ENCODE peak calls at places on chromosome 4, in seven cellular contexts. V is brain microvascular endothelial cell, B is body of pancreas, A is ovary, T is IMR-90, R is OCI-LY7, F is cardiac muscle cell. I is an unnamed sample. For H3K36me3, the result is how much of the 10 kb centered on the place peaks cover.

GRCh38 chr4:7753931-7754465 is 185.7 kb downstream of the AFAP1 start:
- DNase-seq in V (no peak), T (no peak), F (no peak), A (no peak), B (no peak), R (peak), I (no peak)

GRCh38 chr4:143397335-143397734 is 60.7 kb downstream of the GAB1 start:
- DNase-seq in A (no peak), R (no peak), B (no peak), T (peak), V (no peak), F (no peak), I (no peak)

GRCh38 chr4:111595456-111595855 is 549.8 kb upstream of the FAM241A start:
- DNase-seq in R (no peak), F (no peak), A (no peak), T (no peak), B (no peak), V (no peak), I (no peak)

GRCh38 chr4:143617994-143618679 is 82.3 kb downstream of the FREM3 start:
- DNase-seq in T (no peak), R (no peak), V (no peak), A (peak), B (no peak), F (no peak), I (no peak)

GRCh38 chr4:40910706-40911105 is 161.0 kb downstream of the NSUN7 start:
- DNase-seq in A (no peak), V (peak), T (peak), R (no peak), B (no peak), F (peak), I (no peak)

GRCh38 chr4:159413252-159413941 is 310.5 kb downstream of the RAPGEF2 start:
- DNase-seq in V (no peak), F (peak), R (no peak), B (no peak), T (peak), A (no peak), I (no peak)

GRCh38 chr4:147578057-147578476 is 39.1 kb upstream of the TMEM184C start:
- DNase-seq in A (no peak), V (peak), B (no peak), R (no peak), F (peak), T (peak), I (no peak)

GRCh38 chr4:40283968-40284367 is 51.2 kb upstream of the CHRNA9 start:
- DNase-seq in V (no peak), R (peak), B (no peak), A (no peak), T (no peak), F (no peak), I (no peak)

GRCh38 chr4:113919145-113919544 is 60.3 kb downstream of the ARSJ start:
- DNase-seq in B (no peak), R (no peak), V (no peak), F (no peak), A (no peak), T (no peak), I (no peak)

GRCh38 chr4:83618991-83619390 is 83.1 kb downstream of the GPAT3 start:
- DNase-seq in V (no peak), B (no peak), R (no peak), T (peak), F (peak), A (no peak), I (no peak)

GRCh38 chr4:1380368-1381151 is 25.7 kb downstream of the NKX1-1 start:
- DNase-seq in T (no peak), F (no peak), R (no peak), V (no peak), B (peak), A (no peak), I (peak)

GRCh38 chr4:183011213-183011907 is 87.7 kb upstream of the WWC2 start:
- DNase-seq in A (no peak), T (peak), B (no peak), F (no peak), R (no peak), V (no peak), I (no peak)

GRCh38 chr4:42149004-42149403 is 3.5 kb downstream of the BEND4 start:
- DNase-seq in F (no peak), R (peak), V (no peak), A (no peak), T (no peak), B (no peak), I (peak)

GRCh38 chr4:10944321-10944720 is 259.8 kb upstream of the CLNK start:
- DNase-seq in T (no peak), R (no peak), A (no peak), F (no peak), V (no peak), B (no peak), I (no peak)

GRCh38 chr4:109164011-109164410 is 138.4 kb downstream of the COL25A1 start:
- DNase-seq in B (no peak), T (peak), R (no peak), F (peak), A (no peak), V (peak), I (no peak)

GRCh38 chr4:158553364-158553763 is 31.7 kb downstream of the RXFP1 start:
- DNase-seq in F (no peak), R (no peak), A (no peak), B (no peak), T (no peak), V (no peak), I (no peak)

GRCh38 chr4:117429061-117429460 is 343.7 kb upstream of the TRAM1L1 start:
- DNase-seq in F (no peak), T (no peak), R (no peak), A (no peak), V (no peak), B (peak), I (no peak)

GRCh38 chr4:55162396-55162795 is 37.0 kb upstream of the KDR start:
- DNase-seq in T (no peak), V (no peak), R (no peak), F (no peak), A (no peak), B (no peak), I (no peak)

GRCh38 chr4:5424901-5425300 is 283.5 kb downstream of the EVC2 start:
- DNase-seq in T (no peak), F (no peak), R (no peak), V (no peak), B (no peak), A (no peak), I (no peak)

GRCh38 chr4:60724623-60725022 is 475.5 kb upstream of the ADGRL3 start:
- DNase-seq in F (peak), R (no peak), B (no peak), T (peak), A (no peak), V (peak), I (no peak)

GRCh38 chr4:1651609-1652008 is 32.5 kb downstream of the FAM53A start:
- DNase-seq in F (no peak), R (no peak), V (no peak), A (no peak), T (no peak), B (no peak), I (no peak)

GRCh38 chr4:145895056-145895455 is 43.6 kb downstream of the ZNF827 start:
- DNase-seq in R (no peak), A (no peak), V (no peak), B (no peak), T (no peak), F (no peak), I (no peak)

GRCh38 chr4:145887241-145887964 is 51.2 kb downstream of the ZNF827 start:
- DNase-seq in V (peak), T (peak), B (no peak), A (peak), F (peak), R (peak), I (no peak)

GRCh38 chr4:145888393-145888792 is 50.2 kb downstream of the ZNF827 start:
- DNase-seq in V (no peak), A (no peak), R (peak), B (no peak), F (no peak), T (no peak), I (no peak)

GRCh38 chr4:145890689-145891088 is 47.9 kb downstream of the ZNF827 start:
- DNase-seq in T (no peak), R (no peak), A (no peak), V (no peak), B (no peak), F (no peak), I (no peak)

GRCh38 chr4:145891958-145892357 is 46.7 kb downstream of the ZNF827 start:
- DNase-seq in A (no peak), B (no peak), V (no peak), R (no peak), F (no peak), T (no peak), I (no peak)
- TF ChIP-seq CTCF in A (no peak), B (no peak), V (peak), R (no peak), F (no peak), T (no peak), I (peak)

DNA sequence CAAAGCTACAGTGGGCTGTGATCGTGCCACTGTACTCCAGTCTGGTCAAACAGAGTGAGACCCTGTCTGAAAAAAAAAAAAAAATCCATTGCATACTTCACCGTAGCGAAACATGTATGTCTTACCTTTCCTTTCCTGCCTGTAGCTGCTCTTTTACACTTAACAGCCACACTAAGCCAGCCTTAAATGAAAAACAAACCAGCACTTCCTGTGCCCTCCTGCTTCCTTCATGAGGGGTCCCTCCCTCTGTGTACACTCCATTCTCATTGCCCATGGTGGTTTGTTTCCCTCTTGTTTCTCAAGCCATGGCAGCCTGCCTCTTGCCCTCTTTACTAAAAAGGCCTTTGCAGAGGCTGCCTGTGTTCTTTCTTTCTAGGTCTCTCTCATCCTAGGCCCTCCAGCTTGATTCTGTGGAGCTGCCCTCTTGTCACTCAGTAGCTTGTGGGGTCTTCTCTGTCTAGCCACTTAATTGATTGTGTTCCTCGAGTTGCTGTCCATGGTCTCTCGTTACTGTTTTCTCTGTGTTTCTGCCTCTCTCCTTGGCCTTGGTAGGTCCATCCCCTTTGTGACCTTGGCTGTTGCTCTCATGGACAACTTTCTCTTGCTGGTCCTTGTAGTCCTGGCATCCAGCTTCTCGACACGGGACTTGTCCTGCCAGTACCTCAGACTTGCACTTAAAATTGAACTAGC is 52.1 kb upstream of the MSANTD1 start:
- DNase-seq in F (no peak), T (no peak), R (no peak), V (no peak), A (no peak), B (no peak), I (no peak)
- H3K36me3 ChIP-seq in F (under half), T (under half), R (half or more), V (under half), A (under half), B (under half), I (under half)

GRCh38 chr4:73409978-73410588 is 6.0 kb downstream of the ALB start:
- DNase-seq in T (no peak), V (no peak), F (no peak), B (no peak), A (no peak), R (no peak), I (no peak)
- H3K4me3 ChIP-seq in T (no peak), V (no peak), F (no peak), B (no peak), A (no peak), R (no peak), I (no peak)

GRCh38 chr4:152073738-152074137 is 312.9 kb upstream of the GATB start:
- DNase-seq in R (no peak), F (peak), B (peak), V (no peak), T (peak), A (peak), I (peak)
- TF ChIP-seq CTCF in R (no peak), F (no peak), B (no peak), V (no peak), T (no peak), A (no peak), I (no peak)

GRCh38 chr4:87134122-87134521 is 86.3 kb downstream of the KLHL8 start:
- DNase-seq in V (no peak), T (no peak), R (no peak), F (no peak), B (no peak), A (no peak), I (no peak)
- H3K36me3 ChIP-seq in V (under half), T (under half), R (half or more), F (under half), B (under half), A (under half), I (half or more)

GRCh38 chr4:85928775-85929585 is 430.9 kb downstream of the MAPK10 start:
- DNase-seq in T (peak), V (peak), B (peak), R (no peak), A (no peak), F (peak), I (no peak)
- H3K4me3 ChIP-seq in T (no peak), V (no peak), B (no peak), R (no peak), A (no peak), F (no peak), I (no peak)

DNA sequence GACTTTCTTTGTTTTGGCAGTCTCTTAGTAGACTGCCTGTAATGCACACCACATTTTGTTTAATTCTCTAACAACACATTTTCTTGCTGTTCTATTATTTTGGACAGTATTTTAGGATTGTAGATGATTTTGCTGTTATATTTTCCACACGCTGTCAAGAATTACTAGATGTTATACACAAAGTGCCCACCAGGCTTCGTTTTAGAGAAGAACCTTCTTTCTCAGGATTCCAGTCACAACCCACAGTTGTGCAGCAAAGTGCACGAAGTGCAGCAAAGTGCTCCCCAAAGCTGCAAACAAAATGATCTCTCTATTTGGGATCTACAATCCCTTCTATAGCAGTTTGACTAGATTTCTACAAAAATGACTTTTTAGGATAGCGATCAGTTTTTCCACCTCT is 2.4 kb downstream of the ZNF141 start:
- DNase-seq in B (no peak), V (no peak), T (no peak), F (peak), R (peak), A (no peak), I (no peak)
- TF ChIP-seq CTCF in B (no peak), V (no peak), T (no peak), F (peak), R (peak), A (no peak), I (peak)

DNA sequence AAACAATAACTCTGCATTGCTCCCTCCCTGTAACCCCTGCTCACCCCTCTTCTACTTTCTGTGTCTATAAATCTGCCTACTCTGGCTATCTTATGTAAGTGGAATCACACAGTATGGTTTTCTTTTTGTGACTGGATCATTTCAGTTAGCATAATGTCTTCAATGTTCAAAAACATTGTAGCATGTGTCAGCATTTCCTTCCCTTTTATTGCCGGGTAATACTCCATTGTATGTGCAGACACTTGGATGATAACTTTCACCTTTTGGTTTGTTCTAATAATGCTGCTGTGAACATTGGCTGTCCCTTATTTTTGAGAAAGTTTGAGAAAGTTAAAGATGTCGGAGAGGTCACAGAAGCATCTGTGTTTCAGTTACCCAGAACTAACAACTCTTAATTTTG is 60.6 kb upstream of the TLR2 start:
- DNase-seq in T (no peak), V (no peak), B (no peak), F (no peak), A (no peak), R (no peak), I (no peak)
- H3K36me3 ChIP-seq in T (under half), V (under half), B (under half), F (under half), A (under half), R (half or more), I (under half)

GRCh38 chr4:118968006-118968405 is 79.4 kb downstream of the SYNPO2 start:
- DNase-seq in V (peak), T (peak), F (peak), A (peak), R (peak), B (peak), I (peak)
- H3K4me3 ChIP-seq in V (no peak), T (no peak), F (no peak), A (no peak), R (no peak), B (no peak), I (peak)

I was measured in BE2C.